ENCODE peak calls at places on chromosomes 2 and 18, in nine cellular contexts. J is activated effector memory CD4-positive, alpha-beta T cell treated with Interleukin-2 at 50 U/mL for 16 hours; V is kidney tubule cell; M is DMS79; P is mammary epithelial cell; F is tibial nerve; N is heart left ventricle; Q is NCI-H1092 treated with DMSO at 0.1 percent for 48 hours; W is renal cortical epithelial cell. D is an unnamed sample.

GRCh38 chr2:212766921-212767320 is 228.3 kb upstream of the ERBB4 start:
- DNase-seq in J (no peak), V (no peak), M (no peak), P (no peak), F (no peak), N (no peak), Q (peak), W (no peak), D (no peak)

GRCh38 chr2:69518836-69519235 is 81.6 kb upstream of the NFU1 start:
- DNase-seq in J (no peak), V (peak), M (no peak), P (peak), F (peak), N (no peak), Q (no peak), W (no peak), D (no peak)

GRCh38 chr2:16643099-16643498 is 22.5 kb downstream of the CYRIA start:
- DNase-seq in J (no peak), V (peak), M (no peak), P (no peak), F (no peak), N (no peak), Q (no peak), W (peak), D (no peak)

GRCh38 chr2:33796511-33796910 is 197.4 kb upstream of the FAM98A start:
- DNase-seq in J (no peak), V (no peak), M (no peak), P (no peak), F (no peak), N (no peak), Q (no peak), W (no peak), D (no peak)

GRCh38 chr18:74652392-74652988 is 54.8 kb downstream of the ZNF407 start:
- DNase-seq in J (no peak), V (peak), M (no peak), P (peak), F (no peak), N (no peak), Q (peak), W (peak), D (no peak)

GRCh38 chr18:64276736-64277135 is 127.8 kb upstream of the LINC00305 start:
- DNase-seq in J (no peak), V (no peak), M (no peak), P (no peak), F (no peak), N (peak), Q (no peak), W (no peak), D (no peak)

GRCh38 chr2:160033732-160034392 is 28.6 kb downstream of the PLA2R1 start:
- DNase-seq in J (no peak), V (peak), M (no peak), P (no peak), F (no peak), N (no peak), Q (no peak), W (no peak), D (no peak)

GRCh38 chr18:911025-911424 is 6.4 kb downstream of the ADCYAP1 start:
- DNase-seq in J (no peak), V (no peak), M (no peak), P (no peak), F (no peak), N (no peak), Q (no peak), W (no peak), D (no peak)

GRCh38 chr2:152380261-152381055 is 45.5 kb downstream of the FMNL2 start:
- DNase-seq in J (no peak), V (no peak), M (no peak), P (no peak), F (no peak), N (no peak), Q (no peak), W (no peak), D (no peak)

GRCh38 chr2:174145827-174146226 is 102.5 kb downstream of the OLA1 start:
- DNase-seq in J (no peak), V (no peak), M (no peak), P (no peak), F (no peak), N (no peak), Q (no peak), W (peak), D (no peak)

GRCh38 chr2:219570194-219570923 is 980 bp downstream of the OBSL1 start:
- DNase-seq in J (no peak), V (peak), M (peak), P (peak), F (no peak), N (peak), Q (no peak), W (no peak), D (no peak)

GRCh38 chr2:74387346-74387745 is 7.2 kb upstream of the DCTN1 start:
- DNase-seq in J (no peak), V (no peak), M (no peak), P (peak), F (no peak), N (no peak), Q (no peak), W (no peak), D (no peak)

GRCh38 chr2:20451761-20452499 is 5.1 kb downstream of the RHOB start:
- DNase-seq in J (no peak), V (peak), M (no peak), P (no peak), F (no peak), N (no peak), Q (no peak), W (no peak), D (no peak)

GRCh38 chr18:24515721-24516120 is 55.3 kb downstream of the HRH4 start:
- DNase-seq in J (no peak), V (no peak), M (no peak), P (no peak), F (no peak), N (no peak), Q (no peak), W (no peak), D (no peak)

GRCh38 chr2:143258126-143258892 is 129.1 kb downstream of the ARHGAP15 start:
- DNase-seq in J (no peak), V (no peak), M (no peak), P (no peak), F (no peak), N (no peak), Q (no peak), W (no peak), D (no peak)

GRCh38 chr2:106127776-106128268 is 66.3 kb downstream of the UXS1 start:
- DNase-seq in J (no peak), V (no peak), M (no peak), P (no peak), F (no peak), N (no peak), Q (no peak), W (no peak), D (no peak)

GRCh38 chr18:72652990-72653593 is 109.0 kb upstream of the CBLN2 start:
- DNase-seq in J (no peak), V (peak), M (no peak), P (peak), F (no peak), N (no peak), Q (peak), W (peak), D (no peak)

GRCh38 chr2:24861500-24861899 is 58.5 kb downstream of the ADCY3 start:
- DNase-seq in J (no peak), V (no peak), M (no peak), P (no peak), F (no peak), N (peak), Q (no peak), W (no peak), D (no peak)

D was measured in omental fat pad.